ENCODE peak calls at places on chromosomes 1 and 21, in four cellular contexts. P is Kasumi-1, F is SHP77, N is choroid plexus epithelial cell. D is an unnamed sample.

GRCh38 chr1:155322571-155322952 is 1.9 kb downstream of the RUSC1 start:
- DNase-seq in N (peak; percentile 33), P (peak; percentile 44), F (no peak), D (no peak)

GRCh38 chr1:67590329-67590728 is 94.7 kb upstream of the GADD45A start:
- DNase-seq in N (peak; percentile 60), P (peak; percentile 62), F (no peak), D (no peak)

GRCh38 chr1:31818204-31818603 is 2.4 kb upstream of the SPOCD1 start:
- DNase-seq in P (no peak), F (no peak), N (no peak), D (no peak)

GRCh38 chr1:115782571-115783281 is 14.2 kb upstream of the CASQ2 start:
- DNase-seq in N (peak; percentile 82), P (no peak), F (no peak), D (no peak)

GRCh38 chr1:16082283-16083038 is 9.0 kb upstream of the FAM131C start:
- DNase-seq in P (peak; percentile 58), N (peak; percentile 68), F (peak; percentile 51), D (peak; percentile 34)

GRCh38 chr1:209723761-209724693 is 19.4 kb downstream of the HSD11B1 start:
- DNase-seq in P (no peak), N (no peak), F (no peak), D (no peak)

GRCh38 chr1:64934115-64934880 is 32.1 kb downstream of the JAK1 start:
- DNase-seq in N (peak; percentile 87), F (no peak), P (no peak), D (no peak)

GRCh38 chr1:204169871-204170270 is 3.7 kb upstream of the REN start:
- DNase-seq in F (no peak), P (peak; percentile 8), N (no peak), D (no peak)

GRCh38 chr1:23793861-23794731 is 3.2 kb downstream of the LYPLA2 start:
- DNase-seq in F (no peak), P (no peak), N (no peak), D (no peak)

GRCh38 chr1:229756666-229757065 is 130.6 kb downstream of the URB2 start:
- DNase-seq in F (no peak), P (no peak), N (peak; percentile 50), D (no peak)

GRCh38 chr1:62336638-62337534 is 17.7 kb upstream of the KANK4 start:
- DNase-seq in N (no peak), F (no peak), P (no peak), D (no peak)

GRCh38 chr1:29540801-29541357 is 304.6 kb downstream of the PTPRU start:
- DNase-seq in F (no peak), P (no peak), N (no peak), D (no peak)

GRCh38 chr1:27004471-27005165 is 8.0 kb downstream of the TENT5B start:
- DNase-seq in N (peak; percentile 61), P (no peak), F (peak; percentile 10), D (no peak)

GRCh38 chr1:11645270-11645669 is 9.0 kb downstream of the FBXO2 start:
- DNase-seq in N (no peak), P (no peak), F (no peak), D (no peak)

GRCh38 chr1:203512830-203513578 is 19.1 kb downstream of the OPTC start:
- DNase-seq in F (no peak), P (peak; percentile 47), N (peak; percentile 96), D (no peak)

GRCh38 chr1:227299238-227299637 is 19.1 kb downstream of the CDC42BPA start:
- DNase-seq in N (peak; percentile 74), P (no peak), F (no peak), D (no peak)

GRCh38 chr1:150548632-150549495 is at the start of gene ADAMTSL4:
- DNase-seq in F (peak; percentile 62), P (peak; percentile 57), N (peak; percentile 78), D (peak; percentile 30)

GRCh38 chr1:11730429-11730861 is 5.5 kb upstream of the AGTRAP start:
- DNase-seq in P (peak; percentile 98), F (no peak), N (peak; percentile 67), D (no peak)

GRCh38 chr1:31572323-31573104 is 3.8 kb upstream of the TINAGL1 start:
- DNase-seq in F (no peak), P (no peak), N (peak; percentile 52), D (no peak)

GRCh38 chr1:150484861-150485260 is 2.4 kb upstream of the TARS2 start:
- DNase-seq in N (peak; percentile 68), P (peak; percentile 68), F (no peak), D (no peak)

GRCh38 chr1:205774277-205775014 is 836 bp downstream of the RAB29 start:
- DNase-seq in F (no peak), P (peak; percentile 16), N (peak; percentile 47), D (no peak)

GRCh38 chr1:64135501-64136245 is 67.8 kb upstream of the UBE2U start:
- DNase-seq in F (no peak), P (no peak), N (peak; percentile 21), D (no peak)

GRCh38 chr1:16971330-16972209 is 8.8 kb downstream of the MFAP2 start:
- DNase-seq in P (no peak), N (no peak), F (peak; percentile 73), D (no peak)

GRCh38 chr1:78319603-78320002 is 171.2 kb upstream of the PTGFR start:
- DNase-seq in P (no peak), N (no peak), F (no peak), D (no peak)

GRCh38 chr21:45596704-45597318 is 46.7 kb upstream of the PCBP3 start:
- DNase-seq in P (peak; percentile 59), N (peak; percentile 54), F (peak; percentile 19), D (peak; percentile 32)

GRCh38 chr1:118985611-118986290 is 2.4 kb downstream of the TBX15 start:
- DNase-seq in N (peak; percentile 56), P (no peak), F (no peak), D (no peak)

GRCh38 chr1:101971309-101971708 is 25.4 kb downstream of the OLFM3 start:
- DNase-seq in F (no peak), N (peak; percentile 31), P (peak; percentile 16), D (no peak)

GRCh38 chr1:143497374-143497747 is 474.4 kb downstream of the FAM72C start:
- DNase-seq in N (no peak), F (no peak), P (no peak), D (no peak)

GRCh38 chr1:156893048-156893953 is at the start of gene PEAR1:
- DNase-seq in N (no peak), P (no peak), F (no peak), D (no peak)

GRCh38 chr1:84936116-84936810 is 43.3 kb upstream of the LPAR3 start:
- DNase-seq in P (peak; percentile 71), N (peak; percentile 84), F (peak; percentile 29), D (peak; percentile 5)

GRCh38 chr21:35401476-35401875 is 352.4 kb upstream of the RUNX1 start:
- DNase-seq in F (no peak), P (no peak), N (no peak), D (no peak)

GRCh38 chr1:36846366-36846765 is 187.9 kb downstream of the GRIK3 start:
- DNase-seq in N (no peak), F (no peak), P (no peak), D (no peak)

GRCh38 chr21:38788275-38788911 is 17.3 kb upstream of the ETS2 start:
- DNase-seq in F (no peak), P (no peak), N (no peak), D (no peak)

GRCh38 chr1:92538048-92538412 is 51.3 kb upstream of the GFI1 start:
- DNase-seq in N (peak; percentile 17), P (no peak), F (no peak), D (no peak)

GRCh38 chr1:152823291-152823690 is 4.0 kb upstream of the LCE1A start:
- DNase-seq in F (no peak), P (no peak), N (no peak), D (no peak)

GRCh38 chr1:241706257-241706656 is 54.2 kb downstream of the WDR64 start:
- DNase-seq in P (no peak), N (no peak), F (no peak), D (no peak)

GRCh38 chr1:53715478-53715877 is 23.5 kb downstream of the GLIS1 start:
- DNase-seq in P (peak; percentile 42), N (peak; percentile 56), F (no peak), D (no peak)

GRCh38 chr1:116878804-116879477 is 30.8 kb upstream of the PTGFRN start:
- DNase-seq in N (peak; percentile 53), P (no peak), F (peak; percentile 92), D (peak; percentile 21)

GRCh38 chr1:156421062-156421938 is 52.3 kb downstream of the RHBG start:
- DNase-seq in F (peak; percentile 88), P (peak; percentile 42), N (peak; percentile 44), D (peak; percentile 79)

GRCh38 chr1:54054438-54054749 is 986 bp downstream of the TCEANC2 start:
- DNase-seq in P (peak; percentile 38), N (no peak), F (no peak), D (no peak)

D was measured in NCI-H1930.